ENCODE peak calls at places on chromosomes 4 and X, in nine cellular contexts. Q is GM12878; X is CD8-positive, alpha-beta T cell; Y is GM23248; G is brain microvascular endothelial cell; V is SJSA1; U is right atrium auricular region; N is tibial nerve; M is right cardiac atrium. A is an unnamed sample.

GRCh38 chr4:65661469-65661868 is 8.8 kb downstream of the EPHA5 start:
- DNase-seq in Q (no peak), X (no peak), Y (no peak), G (no peak), V (no peak), U (no peak), N (no peak), M (peak), A (no peak)

GRCh38 chr4:93515208-93515607 is 313.3 kb upstream of the ATOH1 start:
- DNase-seq in Q (no peak), X (no peak), Y (no peak), G (no peak), V (no peak), U (no peak), N (no peak), M (no peak), A (no peak)

GRCh38 chr4:41092128-41092527 is 122.2 kb downstream of the APBB2 start:
- DNase-seq in Q (no peak), X (no peak), Y (no peak), G (no peak), V (no peak), U (no peak), N (no peak), M (no peak), A (no peak)

GRCh38 chrX:23292979-23293651 is 41.5 kb upstream of the PTCHD1 start:
- DNase-seq in Q (no peak), X (no peak), Y (no peak), G (no peak), V (no peak), U (no peak), N (no peak), M (no peak), A (peak)

GRCh38 chrX:109943740-109944092 is 59.2 kb upstream of the TMEM164 start:
- DNase-seq in Q (no peak), X (no peak), Y (no peak), G (no peak), V (no peak), U (no peak), N (no peak), M (no peak), A (no peak)

GRCh38 chrX:131821945-131822622 is 201.0 kb upstream of the STK26 start:
- DNase-seq in Q (peak), X (no peak), Y (no peak), G (peak), V (no peak), U (peak), N (no peak), M (no peak), A (no peak)

GRCh38 chrX:69238153-69238959 is 73.1 kb upstream of the PJA1 start:
- DNase-seq in Q (no peak), X (no peak), Y (peak), G (no peak), V (no peak), U (no peak), N (no peak), M (peak), A (no peak)

GRCh38 chrX:123087326-123087725 is 96.8 kb upstream of the GRIA3 start:
- DNase-seq in Q (no peak), X (no peak), Y (peak), G (no peak), V (no peak), U (no peak), N (no peak), M (no peak), A (no peak)

GRCh38 chrX:39777623-39778025 is 320.1 kb downstream of the BCOR start:
- DNase-seq in Q (no peak), X (no peak), Y (no peak), G (no peak), V (no peak), U (no peak), N (no peak), M (no peak), A (no peak)

GRCh38 chr4:87697945-87698344 is 47.9 kb downstream of the DMP1 start:
- DNase-seq in Q (no peak), X (no peak), Y (no peak), G (no peak), V (no peak), U (no peak), N (no peak), M (no peak), A (no peak)

GRCh38 chr4:77184018-77184417 is 27.0 kb downstream of the CCNG2 start:
- DNase-seq in Q (no peak), X (no peak), Y (peak), G (no peak), V (no peak), U (no peak), N (no peak), M (no peak), A (no peak)

GRCh38 chr4:39285111-39285795 is 80.9 kb downstream of the RFC1 start:
- DNase-seq in Q (no peak), X (no peak), Y (no peak), G (no peak), V (no peak), U (no peak), N (no peak), M (no peak), A (no peak)

GRCh38 chr4:188647820-188648380 is 508.7 kb downstream of the TRIML1 start:
- DNase-seq in Q (no peak), X (no peak), Y (no peak), G (no peak), V (no peak), U (no peak), N (no peak), M (no peak), A (no peak)

GRCh38 chr4:88964450-88964849 is 92.5 kb downstream of the FAM13A start:
- DNase-seq in Q (no peak), X (no peak), Y (peak), G (no peak), V (peak), U (no peak), N (no peak), M (no peak), A (no peak)

GRCh38 chr4:51843309-51844156 is 580 bp downstream of the DCUN1D4 start:
- DNase-seq in Q (no peak), X (peak), Y (peak), G (peak), V (no peak), U (peak), N (peak), M (peak), A (peak)

GRCh38 chr4:2792396-2792710 is 532 bp upstream of the SH3BP2 start:
- DNase-seq in Q (no peak), X (no peak), Y (no peak), G (no peak), V (no peak), U (no peak), N (no peak), M (no peak), A (peak)

GRCh38 chr4:109721033-109721432 is 8.8 kb downstream of the PLA2G12A start:
- DNase-seq in Q (no peak), X (no peak), Y (peak), G (peak), V (peak), U (no peak), N (no peak), M (no peak), A (no peak)

GRCh38 chrX:119482041-119482440 is 13.8 kb downstream of the SLC25A5 start:
- DNase-seq in Q (no peak), X (no peak), Y (no peak), G (no peak), V (no peak), U (no peak), N (no peak), M (no peak), A (no peak)

GRCh38 chrX:153349952-153350351 is 16.0 kb downstream of the ZNF275 start:
- DNase-seq in Q (no peak), X (no peak), Y (no peak), G (no peak), V (no peak), U (no peak), N (no peak), M (no peak), A (no peak)

GRCh38 chrX:118990512-118991227 is 16.3 kb downstream of the LONRF3 start:
- DNase-seq in Q (no peak), X (no peak), Y (no peak), G (no peak), V (no peak), U (no peak), N (no peak), M (no peak), A (no peak)

GRCh38 chr4:876780-877179 is 50.9 kb upstream of the CPLX1 start:
- DNase-seq in Q (no peak), X (no peak), Y (peak), G (no peak), V (no peak), U (no peak), N (no peak), M (no peak), A (no peak)

GRCh38 chr4:22363071-22363470 is 152.8 kb downstream of the ADGRA3 start:
- DNase-seq in Q (no peak), X (no peak), Y (peak), G (no peak), V (no peak), U (no peak), N (no peak), M (no peak), A (no peak)

GRCh38 chrX:109578916-109579315 is 42.3 kb downstream of the NXT2 start:
- DNase-seq in Q (no peak), X (no peak), Y (no peak), G (no peak), V (no peak), U (no peak), N (no peak), M (no peak), A (no peak)

GRCh38 chr4:24778427-24779225 is 16.7 kb upstream of the SOD3 start:
- DNase-seq in Q (no peak), X (no peak), Y (peak), G (peak), V (no peak), U (peak), N (peak), M (peak), A (peak)

GRCh38 chrX:35625714-35626113 is 172.4 kb upstream of the MAGEB16 start:
- DNase-seq in Q (no peak), X (no peak), Y (no peak), G (no peak), V (no peak), U (no peak), N (no peak), M (peak), A (no peak)

GRCh38 chrX:84219551-84219950 is 31.6 kb upstream of the RPS6KA6 start:
- DNase-seq in Q (no peak), X (no peak), Y (peak), G (no peak), V (no peak), U (no peak), N (no peak), M (no peak), A (no peak)

GRCh38 chr4:151620066-151620465 is 140.7 kb downstream of the GATB start:
- DNase-seq in Q (no peak), X (no peak), Y (no peak), G (no peak), V (no peak), U (no peak), N (no peak), M (no peak), A (no peak)

GRCh38 chr4:128244379-128244778 is 43.2 kb downstream of the PGRMC2 start:
- DNase-seq in Q (no peak), X (no peak), Y (peak), G (peak), V (no peak), U (no peak), N (no peak), M (no peak), A (no peak)

GRCh38 chr4:140237616-140238352 is 83.8 kb upstream of the MAML3 start:
- DNase-seq in Q (no peak), X (no peak), Y (peak), G (peak), V (peak), U (peak), N (peak), M (peak), A (peak)

GRCh38 chr4:81740492-81740891 is 268.8 kb upstream of the RASGEF1B start:
- DNase-seq in Q (no peak), X (no peak), Y (no peak), G (no peak), V (no peak), U (no peak), N (peak), M (no peak), A (peak)

GRCh38 chrX:118941147-118941546 is 33.3 kb upstream of the LONRF3 start:
- DNase-seq in Q (no peak), X (no peak), Y (no peak), G (no peak), V (no peak), U (no peak), N (no peak), M (no peak), A (no peak)

GRCh38 chrX:110966839-110967238 is 129.2 kb upstream of the PAK3 start:
- DNase-seq in Q (no peak), X (no peak), Y (peak), G (no peak), V (no peak), U (no peak), N (no peak), M (no peak), A (no peak)

GRCh38 chr4:72591547-72591946 is 22.5 kb upstream of the ADAMTS3 start:
- DNase-seq in Q (no peak), X (no peak), Y (peak), G (no peak), V (no peak), U (no peak), N (no peak), M (no peak), A (no peak)

GRCh38 chr4:153024466-153024865 is 88.3 kb downstream of the FHDC1 start:
- DNase-seq in Q (no peak), X (no peak), Y (no peak), G (no peak), V (no peak), U (no peak), N (no peak), M (no peak), A (no peak)

DNA sequence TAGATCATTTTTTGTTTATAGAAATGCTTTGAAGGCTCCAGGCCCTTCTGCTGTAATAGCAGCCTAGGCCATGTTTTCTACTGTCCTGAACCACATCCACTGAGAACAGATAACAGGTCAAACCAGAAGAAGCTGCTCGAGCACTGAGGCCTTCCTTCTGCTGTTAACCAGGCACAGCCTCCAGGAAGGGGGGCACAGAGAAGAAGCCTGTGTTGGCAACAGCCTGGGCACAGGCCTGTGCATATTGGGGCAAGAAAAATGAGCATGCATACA is 37.4 kb upstream of the PDK3 start:
- DNase-seq in Q (no peak), X (no peak), Y (no peak), G (no peak), V (no peak), U (no peak), N (no peak), M (no peak), A (no peak)
- H3K27ac ChIP-seq in Q (no peak), X (no peak), Y (no peak), G (no peak), V (no peak), U (no peak), N (peak), M (no peak), A (peak)

DNA sequence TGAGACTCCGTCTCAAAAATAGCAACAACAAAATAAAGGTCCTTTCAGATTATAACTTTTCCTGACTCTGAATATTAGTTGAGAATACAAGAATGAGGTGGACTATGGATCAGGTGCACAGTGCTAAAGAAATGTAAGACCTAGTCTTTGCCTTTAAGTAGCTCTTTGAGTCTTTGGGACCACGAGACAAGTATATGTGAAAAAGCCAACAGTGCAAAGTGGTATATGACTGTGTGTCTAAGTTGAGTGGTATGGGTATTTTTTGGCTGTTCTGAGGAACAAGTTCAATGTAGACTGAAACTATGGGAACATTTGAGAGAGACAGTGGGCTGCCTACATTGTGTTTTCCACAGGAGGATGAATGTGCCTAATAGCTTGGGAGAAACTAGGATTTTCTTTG is 2.8 kb downstream of the GAB1 start:
- DNase-seq in Q (no peak), X (no peak), Y (no peak), G (no peak), V (no peak), U (no peak), N (no peak), M (no peak), A (no peak)
- H3K27ac ChIP-seq in Q (no peak), X (no peak), Y (no peak), G (no peak), V (no peak), U (peak), N (no peak), M (peak), A (peak)

GRCh38 chrX:154967603-154968002 is 54.9 kb downstream of the F8 start:
- DNase-seq in Q (no peak), X (no peak), Y (peak), G (no peak), V (no peak), U (no peak), N (no peak), M (no peak), A (no peak)
- H3K27ac ChIP-seq in Q (no peak), X (no peak), Y (no peak), G (no peak), V (no peak), U (no peak), N (no peak), M (no peak), A (no peak)

GRCh38 chr4:183469936-183470335 is 25.5 kb downstream of the CDKN2AIP start:
- DNase-seq in Q (no peak), X (no peak), Y (peak), G (no peak), V (no peak), U (no peak), N (no peak), M (no peak), A (no peak)
- H3K27ac ChIP-seq in Q (no peak), X (no peak), Y (no peak), G (no peak), V (no peak), U (no peak), N (no peak), M (no peak), A (no peak)

GRCh38 chr4:52959545-52959944 is 97.4 kb downstream of the RASL11B start:
- DNase-seq in Q (no peak), X (no peak), Y (peak), G (no peak), V (peak), U (no peak), N (no peak), M (no peak), A (no peak)

GRCh38 chr4:52957220-52957686 is 95.1 kb downstream of the RASL11B start:
- DNase-seq in Q (no peak), X (no peak), Y (peak), G (no peak), V (peak), U (no peak), N (no peak), M (peak), A (no peak)

GRCh38 chr4:52958232-52958631 is 96.1 kb downstream of the RASL11B start:
- DNase-seq in Q (no peak), X (no peak), Y (no peak), G (no peak), V (peak), U (no peak), N (no peak), M (no peak), A (no peak)

GRCh38 chr4:52956691-52957090 is 94.6 kb downstream of the RASL11B start:
- DNase-seq in Q (no peak), X (no peak), Y (peak), G (no peak), V (no peak), U (no peak), N (no peak), M (no peak), A (no peak)

GRCh38 chr4:52957791-52958190 is 95.7 kb downstream of the RASL11B start:
- DNase-seq in Q (no peak), X (no peak), Y (no peak), G (no peak), V (peak), U (no peak), N (no peak), M (no peak), A (no peak)
- H3K27ac ChIP-seq in Q (no peak), X (no peak), Y (no peak), G (no peak), V (peak), U (peak), N (no peak), M (no peak), A (no peak)

DNA sequence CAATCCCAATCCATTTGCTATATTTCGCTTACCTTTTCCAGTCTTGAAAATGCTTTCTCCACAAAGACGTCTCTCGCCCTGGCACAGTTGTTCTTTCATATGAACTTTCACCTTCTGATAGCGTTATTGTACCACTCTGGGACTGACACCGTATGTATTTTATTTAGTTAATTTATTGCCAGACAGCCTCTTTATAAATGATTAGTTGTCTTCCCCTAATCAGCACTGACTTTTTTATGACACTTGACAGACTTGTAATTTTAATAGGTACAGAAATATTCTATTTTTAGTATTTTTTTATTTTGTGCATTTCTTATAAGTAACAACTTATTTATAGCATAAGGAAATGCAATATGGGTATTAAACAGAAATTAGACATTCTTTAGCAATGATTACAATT is at the start of gene GIMD1:
- DNase-seq in Q (no peak), X (no peak), Y (no peak), G (no peak), V (no peak), U (no peak), N (no peak), M (no peak), A (no peak)
- H3K27ac ChIP-seq in Q (no peak), X (no peak), Y (no peak), G (no peak), V (peak), U (no peak), N (no peak), M (no peak), A (no peak)

GRCh38 chrX:65688403-65688881 is 21.0 kb downstream of the MSN start:
- DNase-seq in Q (peak), X (no peak), Y (peak), G (no peak), V (no peak), U (no peak), N (no peak), M (no peak), A (no peak)
- H3K27ac ChIP-seq in Q (peak), X (no peak), Y (peak), G (no peak), V (no peak), U (peak), N (no peak), M (no peak), A (peak)

GRCh38 chr4:169583563-169583962 is 28.8 kb downstream of the NEK1 start:
- DNase-seq in Q (no peak), X (no peak), Y (peak), G (peak), V (peak), U (no peak), N (no peak), M (no peak), A (no peak)
- H3K27ac ChIP-seq in Q (no peak), X (no peak), Y (no peak), G (peak), V (no peak), U (no peak), N (peak), M (no peak), A (no peak)

A was measured in tibial artery.